ENCODE peak calls at places on chromosome 22, in nine cellular contexts. R is Daoy; S is H54; L is anterior cingulate cortex; M is mesothelial cell of epicardium; A is mammary epithelial cell; E is AG10803; C is omental fat pad; G is activated CD8-positive, alpha-beta memory T cell treated with anti-CD3 and anti-CD28 coated beads, Interleukin-2, amount 50 U/mL, for 4 hours. D is an unnamed sample.

GRCh38 chr22:20533095-20533878 is 25.9 kb downstream of the MED15 start:
- DNase-seq in R (no peak), S (no peak), L (no peak), M (no peak), A (peak), E (no peak), C (no peak), G (no peak), D (no peak)

GRCh38 chr22:36149464-36149863 is 11.1 kb downstream of the APOL3 start:
- DNase-seq in R (no peak), S (no peak), L (no peak), M (no peak), A (peak), E (peak), C (no peak), G (no peak), D (no peak)

GRCh38 chr22:26321469-26321913 is 107.6 kb upstream of the ASPHD2 start:
- DNase-seq in R (peak), S (peak), L (peak), M (no peak), A (no peak), E (peak), C (no peak), G (no peak), D (no peak)

GRCh38 chr22:42991010-42991651 is 23.8 kb downstream of the PACSIN2 start:
- DNase-seq in R (peak), S (peak), L (no peak), M (no peak), A (peak), E (peak), C (no peak), G (no peak), D (peak)

GRCh38 chr22:27531782-27532530 is 269.6 kb downstream of the MN1 start:
- DNase-seq in R (peak), S (no peak), L (no peak), M (no peak), A (peak), E (peak), C (no peak), G (no peak), D (no peak)

GRCh38 chr22:19173047-19174035 is 5.2 kb downstream of the SLC25A1 start:
- DNase-seq in R (no peak), S (no peak), L (no peak), M (no peak), A (no peak), E (no peak), C (no peak), G (no peak), D (no peak)

GRCh38 chr22:44697423-44698179 is 4.4 kb upstream of the PRR5 start:
- DNase-seq in R (peak), S (peak), L (peak), M (peak), A (peak), E (peak), C (peak), G (peak), D (peak)

GRCh38 chr22:46572911-46573780 is 35.7 kb upstream of the CELSR1 start:
- DNase-seq in R (no peak), S (no peak), L (no peak), M (no peak), A (no peak), E (no peak), C (no peak), G (peak), D (no peak)

D was measured in suprapubic skin.